ENCODE peak calls at places on chromosomes 7 and 10, in seven cellular contexts. One of them, this sample, is unnamed.

GRCh38 chr7:139738772-139739171 is 39.0 kb downstream of the HIPK2 start:
- DNase-seq in T-cell: no peak
- DNase-seq in COLO829: no peak
- DNase-seq in ureter: no peak
- DNase-seq in PC-3: no peak
- DNase-seq in activated T-cell treated with anti-CD3 and anti-CD28 coated beads, Interleukin-2, amount 50 U/mL, for 72 hours: no peak
- DNase-seq in non-pigmented ciliary epithelial cell: no peak
- DNase-seq in this sample: no peak

GRCh38 chr10:36597921-36598320 is 527.5 kb upstream of the ANKRD30A start:
- DNase-seq in T-cell: no peak
- DNase-seq in COLO829: peak
- DNase-seq in ureter: no peak
- DNase-seq in PC-3: peak
- DNase-seq in activated T-cell treated with anti-CD3 and anti-CD28 coated beads, Interleukin-2, amount 50 U/mL, for 72 hours: no peak
- DNase-seq in non-pigmented ciliary epithelial cell: no peak
- DNase-seq in this sample: no peak

GRCh38 chr7:92244803-92245486 is 769 bp downstream of the KRIT1 start:
- DNase-seq in T-cell: no peak
- DNase-seq in COLO829: no peak
- DNase-seq in ureter: no peak
- DNase-seq in PC-3: no peak
- DNase-seq in activated T-cell treated with anti-CD3 and anti-CD28 coated beads, Interleukin-2, amount 50 U/mL, for 72 hours: no peak
- DNase-seq in non-pigmented ciliary epithelial cell: no peak
- DNase-seq in this sample: no peak

GRCh38 chr7:41630741-41631140 is 72.1 kb downstream of the INHBA start:
- DNase-seq in T-cell: no peak
- DNase-seq in COLO829: no peak
- DNase-seq in ureter: no peak
- DNase-seq in PC-3: no peak
- DNase-seq in activated T-cell treated with anti-CD3 and anti-CD28 coated beads, Interleukin-2, amount 50 U/mL, for 72 hours: peak
- DNase-seq in non-pigmented ciliary epithelial cell: no peak
- DNase-seq in this sample: no peak

GRCh38 chr10:128574616-128575210 is 448.5 kb upstream of the MKI67 start:
- DNase-seq in T-cell: no peak
- DNase-seq in COLO829: no peak
- DNase-seq in ureter: no peak
- DNase-seq in PC-3: no peak
- DNase-seq in activated T-cell treated with anti-CD3 and anti-CD28 coated beads, Interleukin-2, amount 50 U/mL, for 72 hours: no peak
- DNase-seq in non-pigmented ciliary epithelial cell: no peak
- DNase-seq in this sample: no peak

GRCh38 chr7:116259821-116260440 is 49.6 kb downstream of the TES start:
- DNase-seq in T-cell: no peak
- DNase-seq in COLO829: peak
- DNase-seq in ureter: no peak
- DNase-seq in PC-3: peak
- DNase-seq in activated T-cell treated with anti-CD3 and anti-CD28 coated beads, Interleukin-2, amount 50 U/mL, for 72 hours: no peak
- DNase-seq in non-pigmented ciliary epithelial cell: peak
- DNase-seq in this sample: no peak

GRCh38 chr7:134427896-134428295 is 31.0 kb downstream of the AKR1B1 start:
- DNase-seq in T-cell: no peak
- DNase-seq in COLO829: no peak
- DNase-seq in ureter: no peak
- DNase-seq in PC-3: no peak
- DNase-seq in activated T-cell treated with anti-CD3 and anti-CD28 coated beads, Interleukin-2, amount 50 U/mL, for 72 hours: no peak
- DNase-seq in non-pigmented ciliary epithelial cell: no peak
- DNase-seq in this sample: no peak

GRCh38 chr10:4678023-4678950 is 147.7 kb upstream of the AKR1E2 start:
- DNase-seq in T-cell: no peak
- DNase-seq in COLO829: peak
- DNase-seq in ureter: no peak
- DNase-seq in PC-3: peak
- DNase-seq in activated T-cell treated with anti-CD3 and anti-CD28 coated beads, Interleukin-2, amount 50 U/mL, for 72 hours: no peak
- DNase-seq in non-pigmented ciliary epithelial cell: peak
- DNase-seq in this sample: no peak

GRCh38 chr10:107687702-107688101 is 523.2 kb upstream of the SORCS1 start:
- DNase-seq in T-cell: no peak
- DNase-seq in COLO829: no peak
- DNase-seq in ureter: no peak
- DNase-seq in PC-3: peak
- DNase-seq in activated T-cell treated with anti-CD3 and anti-CD28 coated beads, Interleukin-2, amount 50 U/mL, for 72 hours: no peak
- DNase-seq in non-pigmented ciliary epithelial cell: no peak
- DNase-seq in this sample: no peak

GRCh38 chr10:33617381-33617780 is 282.9 kb upstream of the NRP1 start:
- DNase-seq in T-cell: no peak
- DNase-seq in COLO829: no peak
- DNase-seq in ureter: no peak
- DNase-seq in PC-3: no peak
- DNase-seq in activated T-cell treated with anti-CD3 and anti-CD28 coated beads, Interleukin-2, amount 50 U/mL, for 72 hours: no peak
- DNase-seq in non-pigmented ciliary epithelial cell: no peak
- DNase-seq in this sample: no peak

This sample was measured in CD4-positive, alpha-beta T cell.